ENCODE peak calls at places on chromosomes 5 and 9, in four cellular contexts. G is SW480, L is GM20000, A is heart right ventricle. W is an unnamed sample.

GRCh38 chr9:23492126-23493002 is 333.7 kb downstream of the ELAVL2 start:
- DNase-seq in A (no peak), L (peak), G (peak), W (peak)

GRCh38 chr5:68962632-68963484 is 131.0 kb upstream of the SLC30A5 start:
- DNase-seq in G (peak), L (peak), A (peak), W (peak)

GRCh38 chr5:31581498-31582099 is 49.5 kb downstream of the C5orf22 start:
- DNase-seq in A (no peak), G (peak), L (peak), W (no peak)

GRCh38 chr5:133017964-133018363 is 8.4 kb downstream of the ZCCHC10 start:
- DNase-seq in L (no peak), G (no peak), A (no peak), W (no peak)

GRCh38 chr5:59711316-59711715 is 182.2 kb downstream of the PDE4D start:
- DNase-seq in A (no peak), G (no peak), L (no peak), W (no peak)

GRCh38 chr9:81814794-81815464 is 113.3 kb upstream of the SPATA31D4 start:
- DNase-seq in L (no peak), G (peak), A (no peak), W (no peak)

GRCh38 chr9:38226491-38226951 is 157.5 kb upstream of the SHB start:
- DNase-seq in L (no peak), A (no peak), G (peak), W (no peak)

GRCh38 chr5:96614110-96614691 is 48.0 kb upstream of the CAST start:
- DNase-seq in A (no peak), L (peak), G (peak), W (peak)

GRCh38 chr9:12776775-12777055 is 1.9 kb downstream of the LURAP1L start:
- DNase-seq in A (no peak), L (no peak), G (no peak), W (no peak)

GRCh38 chr9:136051568-136052432 is 43.3 kb downstream of the NACC2 start:
- DNase-seq in G (peak), A (peak), L (peak), W (peak)

GRCh38 chr5:77380636-77381035 is 111.5 kb downstream of the WDR41 start:
- DNase-seq in L (no peak), G (no peak), A (no peak), W (no peak)

GRCh38 chr9:96047116-96047639 is 171.7 kb downstream of the ERCC6L2 start:
- DNase-seq in A (no peak), L (no peak), G (no peak), W (no peak)

GRCh38 chr9:7536310-7536939 is 263.2 kb downstream of the DMAC1 start:
- DNase-seq in A (peak), L (peak), G (peak), W (peak)

GRCh38 chr9:75148551-75148950 is 60.2 kb downstream of the OSTF1 start:
- DNase-seq in L (no peak), G (no peak), A (no peak), W (no peak)

GRCh38 chr9:135282001-135282731 is 194.7 kb downstream of the OLFM1 start:
- DNase-seq in A (peak), G (peak), L (no peak), W (no peak)

GRCh38 chr5:57488308-57488955 is 5.8 kb upstream of the ACTBL2 start:
- DNase-seq in A (no peak), G (no peak), L (peak), W (no peak)

GRCh38 chr5:68279960-68280359 is 64.4 kb downstream of the PIK3R1 start:
- DNase-seq in G (no peak), A (no peak), L (no peak), W (no peak)

W was measured in GM10248.